ENCODE peak calls at places on chromosomes 11 and 22, in eight cellular contexts. One of them, this sample, is unnamed.
A peak's percentile ranks its signal among the peaks of the same experiment; 100 is the strongest.

GRCh38 chr11:57514538-57515331 is 767 bp downstream of the SLC43A1 start:
- DNase-seq in mesenchymal stem cell: peak; percentile 41
- DNase-seq in fibroblast of the conjunctiva: no peak
- DNase-seq in NCI-H1417: peak; percentile 77
- DNase-seq in pancreas: peak; percentile 89
- DNase-seq in hepatic stellate cell: peak; percentile 70
- DNase-seq in neuronal stem cell: no peak
- DNase-seq in transverse colon: peak; percentile 72
- DNase-seq in this sample: peak; percentile 33

GRCh38 chr11:86803641-86804040 is 3.3 kb downstream of the PRSS23 start:
- DNase-seq in mesenchymal stem cell: no peak
- DNase-seq in fibroblast of the conjunctiva: no peak
- DNase-seq in neuronal stem cell: no peak
- DNase-seq in hepatic stellate cell: no peak
- DNase-seq in NCI-H1417: no peak
- DNase-seq in transverse colon: no peak
- DNase-seq in pancreas: no peak
- DNase-seq in this sample: peak; percentile 56

GRCh38 chr11:84021291-84021690 is 735.1 kb upstream of the CCDC90B start:
- DNase-seq in mesenchymal stem cell: peak; percentile 36
- DNase-seq in fibroblast of the conjunctiva: no peak
- DNase-seq in pancreas: no peak
- DNase-seq in hepatic stellate cell: no peak
- DNase-seq in NCI-H1417: no peak
- DNase-seq in transverse colon: no peak
- DNase-seq in neuronal stem cell: no peak
- DNase-seq in this sample: no peak

GRCh38 chr22:42180349-42180842 is 49.8 kb upstream of the CYP2D6 start:
- DNase-seq in mesenchymal stem cell: no peak
- DNase-seq in transverse colon: peak; percentile 16
- DNase-seq in hepatic stellate cell: no peak
- DNase-seq in pancreas: no peak
- DNase-seq in NCI-H1417: no peak
- DNase-seq in neuronal stem cell: no peak
- DNase-seq in fibroblast of the conjunctiva: no peak
- DNase-seq in this sample: no peak

GRCh38 chr11:77883775-77884174 is 62.8 kb downstream of the AAMDC start:
- DNase-seq in mesenchymal stem cell: peak; percentile 78
- DNase-seq in fibroblast of the conjunctiva: no peak
- DNase-seq in NCI-H1417: no peak
- DNase-seq in neuronal stem cell: no peak
- DNase-seq in pancreas: no peak
- DNase-seq in hepatic stellate cell: no peak
- DNase-seq in transverse colon: no peak
- DNase-seq in this sample: no peak

GRCh38 chr22:19825016-19825339 is 29.7 kb downstream of the GNB1L start:
- DNase-seq in fibroblast of the conjunctiva: no peak
- DNase-seq in hepatic stellate cell: no peak
- DNase-seq in transverse colon: no peak
- DNase-seq in pancreas: peak; percentile 35
- DNase-seq in neuronal stem cell: no peak
- DNase-seq in NCI-H1417: no peak
- DNase-seq in mesenchymal stem cell: no peak
- DNase-seq in this sample: no peak

GRCh38 chr22:17789379-17790200 is 15.3 kb upstream of the BID start:
- DNase-seq in hepatic stellate cell: no peak
- DNase-seq in transverse colon: no peak
- DNase-seq in pancreas: no peak
- DNase-seq in NCI-H1417: no peak
- DNase-seq in fibroblast of the conjunctiva: no peak
- DNase-seq in mesenchymal stem cell: no peak
- DNase-seq in neuronal stem cell: no peak
- DNase-seq in this sample: no peak

GRCh38 chr22:17570851-17571631 is 7.7 kb downstream of the SLC25A18 start:
- DNase-seq in neuronal stem cell: no peak
- DNase-seq in fibroblast of the conjunctiva: peak; percentile 27
- DNase-seq in hepatic stellate cell: peak; percentile 73
- DNase-seq in NCI-H1417: no peak
- DNase-seq in mesenchymal stem cell: peak; percentile 67
- DNase-seq in transverse colon: peak; percentile 76
- DNase-seq in pancreas: no peak
- DNase-seq in this sample: peak; percentile 45

GRCh38 chr22:44045171-44045570 is 21.1 kb downstream of the PARVB start:
- DNase-seq in pancreas: no peak
- DNase-seq in fibroblast of the conjunctiva: no peak
- DNase-seq in transverse colon: no peak
- DNase-seq in mesenchymal stem cell: peak; percentile 29
- DNase-seq in neuronal stem cell: no peak
- DNase-seq in NCI-H1417: no peak
- DNase-seq in hepatic stellate cell: no peak
- DNase-seq in this sample: peak; percentile 24

This sample was measured in dermis blood vessel endothelial cell.